ENCODE peak calls at places on chromosomes 7 and 10, in seven cellular contexts. One of them, this sample, is unnamed.

GRCh38 chr7:376306-376969 is 86.5 kb downstream of the FOXL3 start:
- DNase-seq in H1: no peak
- DNase-seq in neuronal stem cell: no peak
- DNase-seq in H9: peak; percentile 31
- DNase-seq in IMR-90: no peak
- DNase-seq in mesenchymal stem cell: no peak
- DNase-seq in mesendoderm: no peak
- DNase-seq in this sample: no peak

GRCh38 chr7:150481207-150481920 is 30.9 kb downstream of the GIMAP8 start:
- DNase-seq in mesendoderm: no peak
- DNase-seq in neuronal stem cell: no peak
- DNase-seq in mesenchymal stem cell: no peak
- DNase-seq in H1: no peak
- DNase-seq in H9: no peak
- DNase-seq in IMR-90: no peak
- DNase-seq in this sample: no peak

GRCh38 chr10:98269435-98269912 is 1.5 kb upstream of the LOXL4 start:
- DNase-seq in mesendoderm: peak; percentile 92
- DNase-seq in neuronal stem cell: no peak
- DNase-seq in mesenchymal stem cell: peak; percentile 65
- DNase-seq in IMR-90: peak; percentile 73
- DNase-seq in H9: peak; percentile 60
- DNase-seq in H1: peak; percentile 17
- DNase-seq in this sample: peak; percentile 35

GRCh38 chr10:103618575-103619423 is 125.3 kb downstream of the NEURL1 start:
- DNase-seq in H1: no peak
- DNase-seq in H9: no peak
- DNase-seq in IMR-90: no peak
- DNase-seq in neuronal stem cell: no peak
- DNase-seq in mesenchymal stem cell: no peak
- DNase-seq in mesendoderm: no peak
- DNase-seq in this sample: no peak

GRCh38 chr10:46267132-46267985 is 19.4 kb upstream of the ANTXRL start:
- DNase-seq in mesenchymal stem cell: no peak
- DNase-seq in H9: no peak
- DNase-seq in H1: no peak
- DNase-seq in neuronal stem cell: no peak
- DNase-seq in mesendoderm: no peak
- DNase-seq in IMR-90: no peak
- DNase-seq in this sample: no peak

GRCh38 chr10:69836728-69837025 is 35.0 kb downstream of the COL13A1 start:
- DNase-seq in neuronal stem cell: no peak
- DNase-seq in H9: no peak
- DNase-seq in mesenchymal stem cell: no peak
- DNase-seq in IMR-90: no peak
- DNase-seq in mesendoderm: no peak
- DNase-seq in H1: no peak
- DNase-seq in this sample: no peak

GRCh38 chr10:72108811-72109618 is 20.7 kb upstream of the SPOCK2 start:
- DNase-seq in mesenchymal stem cell: no peak
- DNase-seq in neuronal stem cell: no peak
- DNase-seq in H9: no peak
- DNase-seq in H1: no peak
- DNase-seq in mesendoderm: peak; percentile 46
- DNase-seq in IMR-90: peak; percentile 17
- DNase-seq in this sample: peak; percentile 91

GRCh38 chr10:84256510-84257342 is 11.9 kb downstream of the RGR start:
- DNase-seq in H1: peak; percentile 49
- DNase-seq in IMR-90: peak; percentile 51
- DNase-seq in H9: peak; percentile 82
- DNase-seq in mesendoderm: peak; percentile 75
- DNase-seq in neuronal stem cell: peak; percentile 52
- DNase-seq in mesenchymal stem cell: no peak
- DNase-seq in this sample: peak; percentile 48

GRCh38 chr7:25858562-25859411 is 293.2 kb upstream of the NFE2L3 start:
- DNase-seq in neuronal stem cell: no peak
- DNase-seq in IMR-90: no peak
- DNase-seq in H1: no peak
- DNase-seq in H9: peak; percentile 52
- DNase-seq in mesendoderm: peak; percentile 65
- DNase-seq in mesenchymal stem cell: peak; percentile 86
- DNase-seq in this sample: no peak

GRCh38 chr7:27175005-27175625 is 995 bp upstream of the HOXA10 start:
- DNase-seq in neuronal stem cell: no peak
- DNase-seq in IMR-90: no peak
- DNase-seq in H1: no peak
- DNase-seq in mesendoderm: peak; percentile 52
- DNase-seq in mesenchymal stem cell: no peak
- DNase-seq in H9: peak; percentile 36
- DNase-seq in this sample: no peak

GRCh38 chr10:6064119-6064518 is 2.0 kb upstream of the IL2RA start:
- DNase-seq in H1: no peak
- DNase-seq in mesendoderm: no peak
- DNase-seq in mesenchymal stem cell: no peak
- DNase-seq in neuronal stem cell: no peak
- DNase-seq in IMR-90: no peak
- DNase-seq in H9: no peak
- DNase-seq in this sample: no peak

GRCh38 chr7:33986951-33987948 is 81.9 kb downstream of the BMPER start:
- DNase-seq in neuronal stem cell: no peak
- DNase-seq in mesenchymal stem cell: peak; percentile 99
- DNase-seq in IMR-90: peak; percentile 100
- DNase-seq in H1: no peak
- DNase-seq in mesendoderm: peak; percentile 93
- DNase-seq in H9: no peak
- DNase-seq in this sample: peak; percentile 78

GRCh38 chr7:158829342-158830210 is at the start of gene ESYT2:
- DNase-seq in H1: no peak
- DNase-seq in H9: peak; percentile 88
- DNase-seq in IMR-90: peak; percentile 96
- DNase-seq in mesendoderm: peak; percentile 88
- DNase-seq in neuronal stem cell: peak; percentile 88
- DNase-seq in mesenchymal stem cell: peak; percentile 97
- DNase-seq in this sample: peak; percentile 98

GRCh38 chr7:112093409-112093808 is 112.8 kb downstream of the DOCK4 start:
- DNase-seq in IMR-90: no peak
- DNase-seq in mesendoderm: no peak
- DNase-seq in H9: no peak
- DNase-seq in H1: no peak
- DNase-seq in neuronal stem cell: no peak
- DNase-seq in mesenchymal stem cell: no peak
- DNase-seq in this sample: no peak

GRCh38 chr7:116521046-116521664 is 3.7 kb upstream of the CAV1 start:
- DNase-seq in IMR-90: peak; percentile 50
- DNase-seq in neuronal stem cell: no peak
- DNase-seq in mesendoderm: no peak
- DNase-seq in mesenchymal stem cell: peak; percentile 60
- DNase-seq in H9: no peak
- DNase-seq in H1: no peak
- DNase-seq in this sample: peak; percentile 50

GRCh38 chr10:3740157-3740871 is 44.7 kb downstream of the KLF6 start:
- DNase-seq in mesenchymal stem cell: peak; percentile 54
- DNase-seq in neuronal stem cell: no peak
- DNase-seq in H1: no peak
- DNase-seq in H9: no peak
- DNase-seq in IMR-90: peak; percentile 76
- DNase-seq in mesendoderm: peak; percentile 89
- DNase-seq in this sample: peak; percentile 96

GRCh38 chr7:157751351-157751750 is 414.5 kb downstream of the DNAJB6 start:
- DNase-seq in neuronal stem cell: no peak
- DNase-seq in mesendoderm: no peak
- DNase-seq in H9: no peak
- DNase-seq in mesenchymal stem cell: no peak
- DNase-seq in IMR-90: no peak
- DNase-seq in H1: no peak
- DNase-seq in this sample: no peak
- H2BK5ac ChIP-seq in neuronal stem cell: no peak overlapping the region
- H2BK5ac ChIP-seq in mesendoderm: no peak overlapping the region
- H2BK5ac ChIP-seq in H9: no peak overlapping the region
- H2BK5ac ChIP-seq in mesenchymal stem cell: no peak overlapping the region
- H2BK5ac ChIP-seq in IMR-90: no peak overlapping the region
- H2BK5ac ChIP-seq in H1: no peak overlapping the region
- H2BK5ac ChIP-seq in this sample: no peak overlapping the region

GRCh38 chr10:123554656-123555055 is 111.5 kb upstream of the GPR26 start:
- DNase-seq in mesenchymal stem cell: no peak
- DNase-seq in IMR-90: no peak
- DNase-seq in neuronal stem cell: no peak
- DNase-seq in H1: no peak
- DNase-seq in mesendoderm: no peak
- DNase-seq in H9: no peak
- DNase-seq in this sample: no peak
- H3K4me1 ChIP-seq in mesenchymal stem cell: no peaks in the 10 kb centered on the region
- H3K4me1 ChIP-seq in IMR-90: no peaks in the 10 kb centered on the region
- H3K4me1 ChIP-seq in neuronal stem cell: peaks cover 10% of the 10 kb centered on the region
- H3K4me1 ChIP-seq in H1: peaks cover 3% of the 10 kb centered on the region
- H3K4me1 ChIP-seq in mesendoderm: no peaks in the 10 kb centered on the region
- H3K4me1 ChIP-seq in H9: peaks cover 3% of the 10 kb centered on the region
- H3K4me1 ChIP-seq in this sample: no peaks in the 10 kb centered on the region

GRCh38 chr7:67408109-67408508 is 411.5 kb downstream of the TYW1 start:
- DNase-seq in mesendoderm: no peak
- DNase-seq in H9: no peak
- DNase-seq in H1: no peak
- DNase-seq in IMR-90: no peak
- DNase-seq in mesenchymal stem cell: no peak
- DNase-seq in neuronal stem cell: no peak
- DNase-seq in this sample: no peak

GRCh38 chr7:67401492-67401891 is 404.9 kb downstream of the TYW1 start:
- DNase-seq in neuronal stem cell: no peak
- DNase-seq in H9: no peak
- DNase-seq in IMR-90: no peak
- DNase-seq in mesendoderm: no peak
- DNase-seq in H1: no peak
- DNase-seq in mesenchymal stem cell: no peak
- DNase-seq in this sample: no peak

GRCh38 chr7:67406941-67407340 is 410.3 kb downstream of the TYW1 start:
- DNase-seq in IMR-90: no peak
- DNase-seq in mesendoderm: no peak
- DNase-seq in H1: no peak
- DNase-seq in neuronal stem cell: no peak
- DNase-seq in H9: no peak
- DNase-seq in mesenchymal stem cell: no peak
- DNase-seq in this sample: no peak

GRCh38 chr7:67402280-67402679 is 405.6 kb downstream of the TYW1 start:
- DNase-seq in mesendoderm: no peak
- DNase-seq in IMR-90: no peak
- DNase-seq in H9: no peak
- DNase-seq in mesenchymal stem cell: no peak
- DNase-seq in H1: no peak
- DNase-seq in neuronal stem cell: no peak
- DNase-seq in this sample: no peak

GRCh38 chr7:67407351-67407750 is 410.7 kb downstream of the TYW1 start:
- DNase-seq in H9: no peak
- DNase-seq in mesenchymal stem cell: no peak
- DNase-seq in neuronal stem cell: no peak
- DNase-seq in IMR-90: no peak
- DNase-seq in mesendoderm: no peak
- DNase-seq in H1: no peak
- DNase-seq in this sample: no peak
- H2BK5ac ChIP-seq in H9: no peak overlapping the region
- H2BK5ac ChIP-seq in mesenchymal stem cell: no peak overlapping the region
- H2BK5ac ChIP-seq in neuronal stem cell: no peak overlapping the region
- H2BK5ac ChIP-seq in IMR-90: no peak overlapping the region
- H2BK5ac ChIP-seq in mesendoderm: no peak overlapping the region
- H2BK5ac ChIP-seq in H1: no peak overlapping the region
- H2BK5ac ChIP-seq in this sample: no peak overlapping the region

GRCh38 chr10:21508987-21509334 is 16.5 kb downstream of the SKIDA1 start:
- DNase-seq in IMR-90: no peak
- DNase-seq in neuronal stem cell: no peak
- DNase-seq in H1: no peak
- DNase-seq in mesenchymal stem cell: no peak
- DNase-seq in mesendoderm: peak; percentile 74
- DNase-seq in H9: no peak
- DNase-seq in this sample: no peak
- H3K4me1 ChIP-seq in IMR-90: peaks cover 5% of the 10 kb centered on the region
- H3K4me1 ChIP-seq in neuronal stem cell: peaks cover 26% of the 10 kb centered on the region
- H3K4me1 ChIP-seq in H1: peaks cover 16% of the 10 kb centered on the region
- H3K4me1 ChIP-seq in mesenchymal stem cell: peaks cover 23% of the 10 kb centered on the region
- H3K4me1 ChIP-seq in mesendoderm: peaks cover 25% of the 10 kb centered on the region
- H3K4me1 ChIP-seq in H9: peaks cover 9% of the 10 kb centered on the region
- H3K4me1 ChIP-seq in this sample: peaks cover 27% of the 10 kb centered on the region

DNA sequence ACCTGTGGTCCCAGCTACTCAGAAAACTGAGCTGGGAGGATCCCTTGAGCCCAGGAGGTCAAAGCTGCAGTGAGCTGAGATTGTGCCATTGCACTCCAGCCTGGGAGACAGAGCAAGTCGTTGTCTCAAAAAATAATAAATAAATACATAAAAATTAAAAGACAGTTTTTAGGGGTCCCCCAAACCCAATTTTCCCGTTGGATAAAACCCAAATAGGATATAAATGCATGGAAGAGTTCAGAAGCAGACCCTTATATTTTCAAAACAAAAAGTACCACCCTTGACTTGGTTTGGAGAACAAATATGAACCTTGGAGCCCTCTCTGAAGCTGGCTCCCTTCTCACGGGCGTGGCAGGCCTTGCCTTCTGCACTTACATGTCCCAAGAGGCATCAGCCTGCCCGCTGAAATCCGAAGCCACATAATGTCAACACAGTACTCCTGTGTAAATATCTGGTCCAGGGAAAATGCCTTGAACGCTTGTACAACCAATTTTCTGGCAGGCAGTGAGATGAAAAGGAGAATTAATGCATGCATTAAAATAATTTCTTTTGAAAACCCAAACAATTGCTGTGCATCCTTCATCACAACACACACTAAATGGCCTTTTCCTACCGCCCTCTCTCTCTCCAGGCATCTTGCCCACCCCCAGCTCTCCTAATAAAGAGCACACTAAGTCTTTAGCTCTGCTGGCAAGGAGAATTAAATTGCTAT is 46.4 kb upstream of the PARD3 start:
- DNase-seq in H9: no peak
- DNase-seq in neuronal stem cell: no peak
- DNase-seq in mesendoderm: no peak
- DNase-seq in mesenchymal stem cell: peak; percentile 22
- DNase-seq in H1: no peak
- DNase-seq in IMR-90: peak; percentile 40
- DNase-seq in this sample: no peak
- H2BK5ac ChIP-seq in H9: no peak overlapping the region
- H2BK5ac ChIP-seq in neuronal stem cell: no peak overlapping the region
- H2BK5ac ChIP-seq in mesendoderm: no peak overlapping the region
- H2BK5ac ChIP-seq in mesenchymal stem cell: no peak overlapping the region
- H2BK5ac ChIP-seq in H1: no peak overlapping the region
- H2BK5ac ChIP-seq in IMR-90: no peak overlapping the region
- H2BK5ac ChIP-seq in this sample: no peak overlapping the region

This sample was measured in trophoblast cell.